ENCODE peak calls at places on chromosomes 13 and 19, in seven cellular contexts. S is tibial nerve, F is small intestine, V is psoas muscle, Z is fibroblast of lung, B is spleen, U is Caco-2. P is an unnamed sample. For H3K36me3, the result is how much of the 10 kb centered on the place peaks cover.

GRCh38 chr19:14440049-14440448 is 6.9 kb downstream of the PKN1 start:
- DNase-seq in S (peak), F (peak), V (peak), Z (no peak), B (peak), U (no peak), P (no peak)

GRCh38 chr19:10390652-10391286 is 10.4 kb upstream of the TYK2 start:
- DNase-seq in S (peak), F (peak), V (peak), Z (peak), B (peak), U (peak), P (peak)

GRCh38 chr13:26656919-26657318 is 99.4 kb downstream of the WASF3 start:
- DNase-seq in S (no peak), F (no peak), V (no peak), Z (peak), B (no peak), U (peak), P (no peak)

GRCh38 chr13:112819816-112820215 is 130.0 kb downstream of the ATP11A start:
- DNase-seq in S (no peak), F (no peak), V (no peak), Z (no peak), B (no peak), U (no peak), P (no peak)

GRCh38 chr13:30679483-30680330 is 55.6 kb upstream of the ALOX5AP start:
- DNase-seq in S (no peak), F (no peak), V (no peak), Z (peak), B (no peak), U (peak), P (peak)

GRCh38 chr13:35917942-35918645 is 213.1 kb downstream of the DCLK1 start:
- DNase-seq in S (no peak), F (no peak), V (no peak), Z (peak), B (no peak), U (no peak), P (no peak)

GRCh38 chr13:94324409-94325147 is 154.9 kb downstream of the DCT start:
- DNase-seq in S (no peak), F (no peak), V (no peak), Z (no peak), B (no peak), U (no peak), P (no peak)

GRCh38 chr13:43316997-43317396 is 293.6 kb downstream of the DNAJC15 start:
- DNase-seq in S (peak), F (no peak), V (peak), Z (peak), B (no peak), U (no peak), P (peak)

GRCh38 chr19:30095171-30095570 is 153.1 kb downstream of the URI1 start:
- DNase-seq in S (no peak), F (no peak), V (peak), Z (no peak), B (peak), U (no peak), P (no peak)

GRCh38 chr19:48249502-48250014 is 6.2 kb downstream of the CARD8 start:
- DNase-seq in S (peak), F (peak), V (peak), Z (no peak), B (peak), U (no peak), P (no peak)

GRCh38 chr19:11268783-11269267 is 6.5 kb upstream of the DOCK6 start:
- DNase-seq in S (peak), F (no peak), V (peak), Z (peak), B (peak), U (no peak), P (no peak)

GRCh38 chr19:37931941-37932655 is 25.1 kb downstream of the SIPA1L3 start:
- DNase-seq in S (no peak), F (peak), V (peak), Z (peak), B (peak), U (peak), P (peak)

DNA sequence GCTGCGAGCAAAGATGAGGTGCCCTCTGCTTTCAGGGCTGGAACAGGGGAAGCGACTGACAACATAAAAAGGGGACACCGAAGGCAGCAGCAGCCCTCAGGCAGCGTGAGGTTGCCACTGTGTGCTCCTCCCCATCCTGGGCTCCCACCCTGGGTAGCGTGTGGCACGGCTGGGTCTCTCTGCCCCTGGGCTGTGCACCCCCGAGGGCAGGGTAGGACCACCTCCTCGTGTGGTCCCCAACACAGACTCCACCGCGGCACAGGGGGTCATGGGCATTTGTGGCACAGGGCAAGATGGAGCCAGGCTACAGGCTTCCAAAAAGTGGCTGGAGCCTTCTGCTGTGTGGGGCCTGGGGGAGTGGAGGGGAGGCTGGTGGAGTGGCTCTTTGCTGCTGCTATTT is 6.5 kb upstream of the RSPH6A start:
- DNase-seq in S (no peak), F (no peak), V (peak), Z (no peak), B (no peak), U (no peak), P (peak)
- H3K36me3 ChIP-seq in S (half or more), F (under half), V (half or more), Z (under half), B (half or more), U (under half), P (under half)

DNA sequence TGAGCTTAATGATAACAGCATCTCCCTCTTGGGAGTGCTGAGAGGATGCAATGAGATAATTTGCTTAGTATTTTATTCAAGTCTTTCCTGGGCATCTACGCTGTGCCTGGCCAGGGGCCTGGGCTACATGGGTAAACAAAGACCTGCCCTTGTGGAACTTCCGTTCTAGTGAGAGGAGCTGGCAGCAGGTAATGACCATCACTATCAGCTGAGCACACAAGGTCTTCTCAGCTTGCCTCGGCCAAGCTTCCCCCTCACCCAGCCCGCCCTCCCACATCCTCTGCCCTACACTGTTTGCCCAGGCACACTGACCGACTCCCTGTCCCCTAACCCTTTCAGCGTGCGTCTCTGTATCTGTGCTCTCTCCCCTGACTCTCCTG is 8.6 kb upstream of the FKRP start:
- DNase-seq in S (no peak), F (no peak), V (no peak), Z (no peak), B (no peak), U (no peak), P (peak)
- H3K4me3 ChIP-seq in S (no peak), F (no peak), V (no peak), Z (no peak), B (no peak), U (no peak), P (no peak)

GRCh38 chr19:5115771-5116202 is 146.9 kb downstream of the KDM4B start:
- DNase-seq in S (no peak), F (no peak), V (no peak), Z (peak), B (no peak), U (no peak), P (no peak)
- H3K36me3 ChIP-seq in S (half or more), F (under half), V (half or more), Z (under half), B (under half), U (under half), P (under half)

GRCh38 chr19:32223595-32224370 is 121.6 kb upstream of the ZNF507 start:
- DNase-seq in S (no peak), F (no peak), V (no peak), Z (no peak), B (no peak), U (no peak), P (peak)
- H3K4me3 ChIP-seq in S (peak), F (no peak), V (no peak), Z (no peak), B (peak), U (no peak), P (peak)

GRCh38 chr13:60795219-60795618 is 398.2 kb downstream of the TDRD3 start:
- DNase-seq in S (no peak), F (peak), V (no peak), Z (no peak), B (no peak), U (no peak), P (no peak)

GRCh38 chr13:60797112-60797511 is 400.1 kb downstream of the TDRD3 start:
- DNase-seq in S (no peak), F (no peak), V (no peak), Z (no peak), B (no peak), U (no peak), P (no peak)

DNA sequence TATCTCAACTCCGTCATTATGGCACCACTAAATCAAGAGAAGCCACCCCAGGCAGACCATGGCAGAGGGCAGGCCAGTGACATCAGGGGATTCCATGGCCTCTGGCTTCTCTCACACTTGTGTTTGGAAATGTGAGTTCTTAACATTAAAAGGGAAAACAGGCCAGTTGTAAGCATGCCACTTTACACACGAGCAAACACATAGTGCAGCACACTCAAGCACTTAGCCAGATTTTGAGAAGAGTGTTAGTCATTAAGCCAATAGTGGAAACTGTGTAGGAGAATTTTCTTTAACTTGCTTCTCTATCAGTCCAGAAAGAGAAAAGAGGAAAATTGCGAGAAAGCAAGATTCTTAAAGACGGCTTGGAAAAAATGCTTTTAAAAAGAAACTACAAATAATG is 401.5 kb downstream of the TDRD3 start:
- DNase-seq in S (no peak), F (no peak), V (no peak), Z (no peak), B (no peak), U (no peak), P (no peak)
- H3K36me3 ChIP-seq in S (under half), F (under half), V (under half), Z (under half), B (under half), U (under half), P (under half)

GRCh38 chr19:4049432-4049831 is 17.3 kb downstream of the ZBTB7A start:
- DNase-seq in S (no peak), F (peak), V (peak), Z (no peak), B (no peak), U (no peak), P (no peak)

GRCh38 chr19:4052114-4052992 is 14.3 kb downstream of the ZBTB7A start:
- DNase-seq in S (no peak), F (peak), V (no peak), Z (peak), B (no peak), U (no peak), P (peak)

GRCh38 chr19:4052993-4053422 is 13.7 kb downstream of the ZBTB7A start:
- DNase-seq in S (no peak), F (peak), V (no peak), Z (no peak), B (no peak), U (no peak), P (no peak)

GRCh38 chr19:4053423-4054324 is 13.0 kb downstream of the ZBTB7A start:
- DNase-seq in S (no peak), F (peak), V (no peak), Z (no peak), B (peak), U (no peak), P (no peak)

GRCh38 chr19:4051175-4052101 is 15.3 kb downstream of the ZBTB7A start:
- DNase-seq in S (no peak), F (peak), V (peak), Z (peak), B (no peak), U (no peak), P (no peak)
- H3K4me3 ChIP-seq in S (peak), F (no peak), V (no peak), Z (no peak), B (no peak), U (no peak), P (no peak)

DNA sequence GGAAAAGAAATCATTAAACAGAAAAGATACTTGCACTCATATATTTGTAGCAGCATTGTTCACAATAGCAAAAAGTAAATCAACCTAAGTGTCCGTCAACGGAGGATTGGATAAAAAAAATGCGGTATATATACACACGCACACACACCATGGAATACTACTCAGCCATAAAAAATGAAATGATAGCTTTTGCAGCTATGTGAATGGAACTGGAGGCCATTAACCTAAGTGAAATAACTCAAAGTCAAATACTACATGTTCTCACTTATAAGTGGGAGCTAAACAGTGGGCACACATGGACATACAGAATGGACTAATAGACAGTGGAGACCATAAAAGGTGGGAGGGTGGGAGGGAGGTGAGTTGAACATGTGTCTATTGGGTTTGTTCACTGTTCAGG is 18.4 kb downstream of the WBP4 start:
- DNase-seq in S (no peak), F (no peak), V (no peak), Z (no peak), B (no peak), U (no peak), P (no peak)
- H3K36me3 ChIP-seq in S (half or more), F (under half), V (half or more), Z (under half), B (under half), U (under half), P (under half)

GRCh38 chr13:34376483-34376882 is 558.5 kb downstream of the RFC3 start:
- DNase-seq in S (no peak), F (no peak), V (no peak), Z (no peak), B (no peak), U (no peak), P (no peak)
- H3K4me3 ChIP-seq in S (no peak), F (no peak), V (no peak), Z (no peak), B (no peak), U (no peak), P (no peak)

DNA sequence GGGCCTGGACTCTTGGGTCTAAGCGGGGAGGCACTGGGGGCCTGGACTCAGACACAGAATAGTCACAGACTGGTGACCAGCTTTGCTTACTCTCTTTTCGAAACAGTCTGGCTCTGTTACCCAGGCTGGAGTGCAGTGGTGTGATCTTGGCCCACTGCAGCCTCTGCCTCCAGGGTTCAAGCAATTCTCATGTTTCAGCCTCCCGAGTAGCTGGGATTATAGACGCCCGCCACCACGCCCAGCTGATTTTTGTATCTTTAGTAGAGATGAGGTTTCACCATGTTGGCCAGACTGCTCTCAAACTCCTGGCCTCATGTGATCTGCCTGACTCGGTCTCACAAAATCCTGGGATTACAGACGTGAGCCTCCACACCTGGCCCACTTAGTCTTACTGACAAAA is 11.1 kb downstream of the MED25 start:
- DNase-seq in S (no peak), F (no peak), V (no peak), Z (no peak), B (no peak), U (no peak), P (no peak)
- H3K36me3 ChIP-seq in S (half or more), F (under half), V (half or more), Z (under half), B (under half), U (under half), P (under half)

P was measured in H7.